ENCODE peak calls at places on chromosomes 3 and 15, in six cellular contexts. One of them, this sample, is unnamed.

GRCh38 chr3:4994144-4994730 is 15.0 kb downstream of the BHLHE40 start:
- DNase-seq in nephron progenitor cell: no peak
- DNase-seq in G401: no peak
- DNase-seq in WTC11: no peak
- DNase-seq in activated T-cell treated with anti-CD3 and anti-CD28 coated beads, Interleukin-2, amount 50 U/mL, for 72 hours: no peak
- DNase-seq in activated CD4-positive, alpha-beta T cell treated with anti-CD3 and anti-CD28 coated beads, Interleukin-2, amount 50 U/mL, for 1 hour: no peak
- DNase-seq in this sample: no peak

GRCh38 chr15:99408236-99409096 is 157.2 kb downstream of the LRRC28 start:
- DNase-seq in G401: peak
- DNase-seq in activated CD4-positive, alpha-beta T cell treated with anti-CD3 and anti-CD28 coated beads, Interleukin-2, amount 50 U/mL, for 1 hour: no peak
- DNase-seq in WTC11: no peak
- DNase-seq in nephron progenitor cell: no peak
- DNase-seq in activated T-cell treated with anti-CD3 and anti-CD28 coated beads, Interleukin-2, amount 50 U/mL, for 72 hours: no peak
- DNase-seq in this sample: no peak

GRCh38 chr3:149316427-149316826 is 17.0 kb downstream of the TM4SF18 start:
- DNase-seq in activated T-cell treated with anti-CD3 and anti-CD28 coated beads, Interleukin-2, amount 50 U/mL, for 72 hours: no peak
- DNase-seq in activated CD4-positive, alpha-beta T cell treated with anti-CD3 and anti-CD28 coated beads, Interleukin-2, amount 50 U/mL, for 1 hour: no peak
- DNase-seq in nephron progenitor cell: no peak
- DNase-seq in WTC11: no peak
- DNase-seq in G401: no peak
- DNase-seq in this sample: no peak

GRCh38 chr3:50506169-50506568 is 2.7 kb upstream of the CACNA2D2 start:
- DNase-seq in activated T-cell treated with anti-CD3 and anti-CD28 coated beads, Interleukin-2, amount 50 U/mL, for 72 hours: no peak
- DNase-seq in nephron progenitor cell: no peak
- DNase-seq in WTC11: no peak
- DNase-seq in activated CD4-positive, alpha-beta T cell treated with anti-CD3 and anti-CD28 coated beads, Interleukin-2, amount 50 U/mL, for 1 hour: no peak
- DNase-seq in G401: no peak
- DNase-seq in this sample: no peak

GRCh38 chr15:29685156-29686078 is 136.9 kb downstream of the TJP1 start:
- DNase-seq in activated T-cell treated with anti-CD3 and anti-CD28 coated beads, Interleukin-2, amount 50 U/mL, for 72 hours: no peak
- DNase-seq in nephron progenitor cell: no peak
- DNase-seq in WTC11: no peak
- DNase-seq in G401: no peak
- DNase-seq in activated CD4-positive, alpha-beta T cell treated with anti-CD3 and anti-CD28 coated beads, Interleukin-2, amount 50 U/mL, for 1 hour: no peak
- DNase-seq in this sample: no peak

GRCh38 chr3:124174463-124174862 is 182.5 kb upstream of the ROPN1 start:
- DNase-seq in activated T-cell treated with anti-CD3 and anti-CD28 coated beads, Interleukin-2, amount 50 U/mL, for 72 hours: no peak
- DNase-seq in G401: peak
- DNase-seq in WTC11: no peak
- DNase-seq in nephron progenitor cell: no peak
- DNase-seq in activated CD4-positive, alpha-beta T cell treated with anti-CD3 and anti-CD28 coated beads, Interleukin-2, amount 50 U/mL, for 1 hour: no peak
- DNase-seq in this sample: no peak

GRCh38 chr3:12197475-12197874 is 38.8 kb upstream of the TIMP4 start:
- DNase-seq in nephron progenitor cell: no peak
- DNase-seq in activated CD4-positive, alpha-beta T cell treated with anti-CD3 and anti-CD28 coated beads, Interleukin-2, amount 50 U/mL, for 1 hour: no peak
- DNase-seq in WTC11: no peak
- DNase-seq in activated T-cell treated with anti-CD3 and anti-CD28 coated beads, Interleukin-2, amount 50 U/mL, for 72 hours: no peak
- DNase-seq in G401: no peak
- DNase-seq in this sample: no peak

GRCh38 chr3:144942093-144942492 is 970.5 kb downstream of the DIPK2A start:
- DNase-seq in nephron progenitor cell: no peak
- DNase-seq in WTC11: no peak
- DNase-seq in activated T-cell treated with anti-CD3 and anti-CD28 coated beads, Interleukin-2, amount 50 U/mL, for 72 hours: no peak
- DNase-seq in G401: no peak
- DNase-seq in activated CD4-positive, alpha-beta T cell treated with anti-CD3 and anti-CD28 coated beads, Interleukin-2, amount 50 U/mL, for 1 hour: no peak
- DNase-seq in this sample: no peak

GRCh38 chr3:43754316-43754715 is 63.6 kb downstream of the ABHD5 start:
- DNase-seq in WTC11: no peak
- DNase-seq in activated T-cell treated with anti-CD3 and anti-CD28 coated beads, Interleukin-2, amount 50 U/mL, for 72 hours: no peak
- DNase-seq in nephron progenitor cell: no peak
- DNase-seq in G401: no peak
- DNase-seq in activated CD4-positive, alpha-beta T cell treated with anti-CD3 and anti-CD28 coated beads, Interleukin-2, amount 50 U/mL, for 1 hour: no peak
- DNase-seq in this sample: no peak

GRCh38 chr3:16090013-16090412 is 84.5 kb upstream of the GALNT15 start:
- DNase-seq in activated T-cell treated with anti-CD3 and anti-CD28 coated beads, Interleukin-2, amount 50 U/mL, for 72 hours: no peak
- DNase-seq in activated CD4-positive, alpha-beta T cell treated with anti-CD3 and anti-CD28 coated beads, Interleukin-2, amount 50 U/mL, for 1 hour: no peak
- DNase-seq in G401: no peak
- DNase-seq in nephron progenitor cell: no peak
- DNase-seq in WTC11: no peak
- DNase-seq in this sample: no peak

GRCh38 chr3:38641461-38642110 is 7.9 kb downstream of the SCN5A start:
- DNase-seq in activated CD4-positive, alpha-beta T cell treated with anti-CD3 and anti-CD28 coated beads, Interleukin-2, amount 50 U/mL, for 1 hour: no peak
- DNase-seq in activated T-cell treated with anti-CD3 and anti-CD28 coated beads, Interleukin-2, amount 50 U/mL, for 72 hours: no peak
- DNase-seq in G401: no peak
- DNase-seq in WTC11: no peak
- DNase-seq in nephron progenitor cell: no peak
- DNase-seq in this sample: no peak

GRCh38 chr3:52238193-52238760 is 681 bp downstream of the TWF2 start:
- DNase-seq in nephron progenitor cell: no peak
- DNase-seq in activated T-cell treated with anti-CD3 and anti-CD28 coated beads, Interleukin-2, amount 50 U/mL, for 72 hours: no peak
- DNase-seq in WTC11: no peak
- DNase-seq in activated CD4-positive, alpha-beta T cell treated with anti-CD3 and anti-CD28 coated beads, Interleukin-2, amount 50 U/mL, for 1 hour: no peak
- DNase-seq in G401: no peak
- DNase-seq in this sample: no peak

GRCh38 chr3:132352556-132353143 is 35.4 kb downstream of the ACP3 start:
- DNase-seq in G401: peak
- DNase-seq in WTC11: peak
- DNase-seq in nephron progenitor cell: peak
- DNase-seq in activated CD4-positive, alpha-beta T cell treated with anti-CD3 and anti-CD28 coated beads, Interleukin-2, amount 50 U/mL, for 1 hour: peak
- DNase-seq in activated T-cell treated with anti-CD3 and anti-CD28 coated beads, Interleukin-2, amount 50 U/mL, for 72 hours: peak
- DNase-seq in this sample: peak